ENCODE peak calls at places on chromosomes 13 and 19, in nine cellular contexts. F, P, Y, E, K, V, J, M and N are unnamed samples.

GRCh38 chr13:51284339-51284738 is 55.2 kb upstream of the SERPINE3 start:
- DNase-seq in F (no peak), P (no peak), Y (no peak), E (no peak), K (no peak), V (no peak), J (no peak), M (no peak), N (no peak)

GRCh38 chr13:40666905-40667621 is 622 bp upstream of the FOXO1 start:
- DNase-seq in F (no peak), P (peak), Y (no peak), E (peak), K (peak), V (no peak), J (no peak), M (peak), N (peak)

GRCh38 chr19:34979819-34980640 is 16.0 kb upstream of the ZNF792 start:
- DNase-seq in F (no peak), P (no peak), Y (no peak), E (no peak), K (no peak), V (no peak), J (no peak), M (no peak), N (no peak)

GRCh38 chr13:110600261-110600819 is 15.0 kb upstream of the NAXD start:
- DNase-seq in F (no peak), P (no peak), Y (no peak), E (no peak), K (no peak), V (no peak), J (no peak), M (no peak), N (no peak)

GRCh38 chr19:42062381-42062780 is 7.6 kb downstream of the GRIK5 start:
- DNase-seq in F (no peak), P (no peak), Y (no peak), E (no peak), K (no peak), V (no peak), J (no peak), M (no peak), N (no peak)

GRCh38 chr19:28468701-28469459 is 744.1 kb downstream of the UQCRFS1 start:
- DNase-seq in F (no peak), P (no peak), Y (no peak), E (no peak), K (peak), V (no peak), J (no peak), M (no peak), N (no peak)

GRCh38 chr19:11130824-11131455 is 24.6 kb downstream of the SPC24 start:
- DNase-seq in F (peak), P (peak), Y (no peak), E (peak), K (peak), V (peak), J (no peak), M (peak), N (peak)

GRCh38 chr19:29329460-29330134 is 116.6 kb upstream of the UQCRFS1 start:
- DNase-seq in F (no peak), P (no peak), Y (no peak), E (peak), K (no peak), V (no peak), J (no peak), M (no peak), N (no peak)

GRCh38 chr19:38308926-38309614 is 5.0 kb downstream of the C19orf33 start:
- DNase-seq in F (no peak), P (no peak), Y (no peak), E (no peak), K (no peak), V (no peak), J (no peak), M (no peak), N (no peak)

GRCh38 chr19:43606569-43607229 is 5.2 kb upstream of the SRRM5 start:
- DNase-seq in F (no peak), P (no peak), Y (peak), E (no peak), K (no peak), V (no peak), J (no peak), M (no peak), N (no peak)
- TF ChIP-seq CTCF in F (no peak), P (no peak), Y (no peak), E (no peak), K (no peak), V (no peak), J (no peak), M (no peak), N (no peak)

GRCh38 chr19:9323919-9324583 is at the start of gene ZNF559:
- DNase-seq in F (peak), P (peak), Y (peak), E (peak), K (peak), V (peak), J (peak), M (peak), N (peak)
- TF ChIP-seq CTCF in F (peak), P (peak), Y (no peak), E (peak), K (peak), V (no peak), J (peak), M (peak), N (peak)

GRCh38 chr19:57578487-57579205 is at the start of gene ZNF416:
- DNase-seq in F (peak), P (peak), Y (peak), E (peak), K (peak), V (peak), J (peak), M (peak), N (peak)
- TF ChIP-seq CTCF in F (peak), P (no peak), Y (no peak), E (no peak), K (no peak), V (no peak), J (no peak), M (peak), N (peak)

GRCh38 chr19:531009-531752 is 379 bp upstream of the CDC34 start:
- DNase-seq in F (peak), P (peak), Y (peak), E (peak), K (peak), V (peak), J (no peak), M (peak), N (peak)
- TF ChIP-seq CTCF in F (no peak), P (no peak), Y (no peak), E (peak), K (no peak), V (no peak), J (no peak), M (no peak), N (peak)

GRCh38 chr19:45124021-45124420 is 31.0 kb downstream of the PPP1R37 start:
- DNase-seq in F (no peak), P (no peak), Y (no peak), E (no peak), K (no peak), V (no peak), J (no peak), M (no peak), N (no peak)
- TF ChIP-seq CTCF in F (no peak), P (no peak), Y (no peak), E (no peak), K (no peak), V (no peak), J (no peak), M (no peak), N (no peak)